ENCODE peak calls at places on chromosomes 11 and 22, in nine cellular contexts. S is RWPE2; E is fibroblast of lung; X is right lobe of liver; F is aorta; C is H9; W is DND-41; B is iPS DF 6.9; Y is CD4-positive, alpha-beta memory T cell. N is an unnamed sample.
A peak's percentile ranks its signal among the peaks of the same experiment; 100 is the strongest.

GRCh38 chr11:32902089-32902665 is 9.6 kb downstream of the QSER1 start:
- DNase-seq in X (no peak), W (no peak), Y (no peak), E (no peak), S (no peak), B (no peak), F (no peak), C (no peak), N (no peak)

GRCh38 chr11:118715245-118715807 is 35.9 kb upstream of the TREH start:
- DNase-seq in Y (no peak), W (no peak), C (no peak), B (no peak), E (peak; percentile 18), S (no peak), F (no peak), X (no peak), N (no peak)

GRCh38 chr11:16605971-16606783 is 132.3 kb upstream of the C11orf58 start:
- DNase-seq in X (peak; percentile 86), W (peak; percentile 33), C (peak; percentile 86), S (peak; percentile 60), E (peak; percentile 94), Y (peak; percentile 83), F (peak; percentile 95), B (no peak), N (peak; percentile 86)

GRCh38 chr11:17781221-17781620 is 46.6 kb downstream of the KCNC1 start:
- DNase-seq in F (peak; percentile 51), C (no peak), B (no peak), Y (no peak), S (no peak), X (no peak), W (no peak), E (no peak), N (peak; percentile 2)

GRCh38 chr11:46674463-46675287 is 25.7 kb downstream of the ARHGAP1 start:
- DNase-seq in Y (peak; percentile 31), X (no peak), W (peak; percentile 19), S (peak; percentile 19), E (no peak), C (peak; percentile 92), F (no peak), B (peak; percentile 39), N (no peak)

GRCh38 chr11:5345831-5346230 is 2.5 kb upstream of the OR51B5 start:
- DNase-seq in S (no peak), E (no peak), Y (no peak), X (no peak), F (no peak), C (no peak), B (no peak), W (no peak), N (no peak)

GRCh38 chr11:119055901-119056300 is 1.1 kb downstream of the HYOU1 start:
- DNase-seq in S (no peak), C (no peak), Y (peak; percentile 13), E (peak; percentile 34), W (peak; percentile 17), B (no peak), F (no peak), X (no peak), N (no peak)

GRCh38 chr22:29609139-29609538 is 5.7 kb downstream of the NF2 start:
- DNase-seq in B (no peak), C (no peak), X (no peak), Y (no peak), S (no peak), F (no peak), E (no peak), W (no peak), N (no peak)

GRCh38 chr11:104254347-104254746 is 90.4 kb upstream of the PDGFD start:
- DNase-seq in C (peak; percentile 85), X (no peak), S (no peak), W (peak; percentile 40), E (peak; percentile 41), Y (peak; percentile 2), F (no peak), B (peak; percentile 48), N (peak; percentile 25)

GRCh38 chr11:118610220-118610772 is 2.9 kb downstream of the PHLDB1 start:
- DNase-seq in W (no peak), X (no peak), S (no peak), Y (no peak), B (no peak), C (no peak), F (peak; percentile 79), E (no peak), N (no peak)

GRCh38 chr11:36376888-36377758 is 81.0 kb downstream of the PRR5L start:
- DNase-seq in E (no peak), X (peak; percentile 56), Y (peak; percentile 73), B (no peak), F (peak; percentile 81), C (peak; percentile 76), W (peak; percentile 43), S (no peak), N (peak; percentile 86)

GRCh38 chr11:113531078-113531477 is 55.9 kb upstream of the DRD2 start:
- DNase-seq in Y (no peak), X (no peak), E (no peak), W (no peak), S (no peak), B (no peak), C (no peak), F (no peak), N (no peak)

GRCh38 chr22:28977481-28977971 is 84.1 kb downstream of the C22orf31 start:
- DNase-seq in X (no peak), F (no peak), C (no peak), E (peak; percentile 30), W (no peak), Y (no peak), S (no peak), B (no peak), N (no peak)

GRCh38 chr11:24046731-24047130 is 450.1 kb upstream of the LUZP2 start:
- DNase-seq in C (no peak), F (no peak), S (no peak), X (no peak), W (no peak), B (no peak), Y (no peak), E (peak; percentile 57), N (no peak)

GRCh38 chr11:19116315-19116970 is 525 bp upstream of the ZDHHC13 start:
- DNase-seq in Y (no peak), S (no peak), F (no peak), W (no peak), C (no peak), X (no peak), E (no peak), B (no peak), N (no peak)

GRCh38 chr11:56624661-56625110 is 10.0 kb upstream of the OR5M1 start:
- DNase-seq in E (peak; percentile 4), Y (no peak), C (no peak), S (no peak), F (no peak), W (peak; percentile 40), X (no peak), B (peak; percentile 25), N (no peak)

GRCh38 chr11:78607691-78608090 is 33.0 kb upstream of the NARS2 start:
- DNase-seq in X (no peak), E (no peak), W (no peak), Y (no peak), F (no peak), C (no peak), B (no peak), S (no peak), N (no peak)

DNA sequence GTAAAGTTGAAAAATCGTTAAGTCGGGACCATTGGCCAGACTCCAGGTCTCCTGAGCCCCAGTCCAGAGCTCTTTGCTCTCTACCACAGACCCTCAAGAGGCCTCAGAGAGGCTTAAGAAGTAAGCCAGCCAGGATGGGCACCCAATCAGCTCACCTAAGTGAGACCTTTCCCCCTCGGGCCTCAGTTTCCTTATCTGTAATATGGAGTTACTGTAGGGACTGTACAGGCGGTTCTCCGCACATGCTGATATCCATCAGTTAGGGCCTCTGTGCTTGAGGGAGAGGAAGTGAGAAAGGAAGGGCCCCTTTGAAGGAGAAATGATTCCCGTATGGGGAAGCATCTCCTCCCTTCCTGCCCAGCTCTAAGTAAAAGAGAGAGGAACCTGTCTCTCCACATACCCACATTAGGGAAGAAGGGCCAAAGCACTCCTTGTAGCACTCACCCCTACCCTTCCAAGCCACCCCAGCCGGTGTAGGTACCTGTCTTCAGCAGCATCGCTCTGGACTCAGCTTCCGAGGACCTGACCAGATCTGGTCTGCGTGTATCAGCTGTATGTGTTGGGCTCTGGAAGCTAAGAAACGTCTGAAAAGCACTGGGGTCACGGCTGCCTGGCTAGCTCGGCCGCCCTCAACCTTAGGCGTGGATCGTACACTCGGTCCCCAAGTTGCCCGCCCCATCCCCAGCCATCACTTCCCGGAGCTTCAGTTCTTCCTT is 653 bp downstream of the NAGA start:
- DNase-seq in W (no peak), E (no peak), S (no peak), C (peak; percentile 45), X (no peak), F (no peak), B (no peak), Y (no peak), N (no peak)
- H3K4me1 ChIP-seq in W (peaks cover 29% of the 10 kb centered on the region), E (peaks cover 8% of the 10 kb centered on the region), S (peaks cover 5% of the 10 kb centered on the region), C (peaks cover 6% of the 10 kb centered on the region), X (no peaks in the 10 kb centered on the region), F (no peaks in the 10 kb centered on the region), B (peaks cover 12% of the 10 kb centered on the region), Y (peaks cover 33% of the 10 kb centered on the region), N (peaks cover 47% of the 10 kb centered on the region)

DNA sequence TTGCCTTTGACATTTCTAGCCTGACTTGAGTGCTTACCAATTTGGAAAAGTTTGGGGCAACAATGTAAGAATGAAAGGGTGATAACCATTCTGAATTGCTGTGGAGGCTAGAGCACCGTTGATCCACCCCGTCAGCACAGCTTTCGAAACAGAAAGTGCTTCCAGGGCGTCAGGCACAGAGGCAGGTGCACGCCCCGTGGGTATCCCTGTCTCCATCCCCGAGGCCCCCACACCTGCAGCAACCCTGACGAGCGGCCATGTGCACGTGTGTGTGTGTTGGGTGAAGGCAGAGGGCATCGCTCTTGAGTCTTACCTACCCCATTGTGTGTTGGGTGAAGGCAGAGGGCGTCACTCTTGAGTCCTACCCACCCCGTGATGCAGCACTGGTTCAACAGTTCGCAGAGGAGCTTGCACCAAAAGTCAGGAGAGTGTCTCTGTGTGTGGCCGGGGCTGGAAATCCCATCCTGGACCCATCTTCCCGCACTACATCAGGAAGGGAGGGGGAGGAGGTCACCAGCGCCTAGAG is 404.5 kb downstream of the BRD1 start:
- DNase-seq in B (no peak), S (no peak), Y (no peak), W (no peak), F (no peak), X (no peak), C (no peak), E (no peak), N (no peak)
- H3K4me1 ChIP-seq in B (no peaks in the 10 kb centered on the region), S (no peaks in the 10 kb centered on the region), Y (no peaks in the 10 kb centered on the region), W (no peaks in the 10 kb centered on the region), F (no peaks in the 10 kb centered on the region), X (no peaks in the 10 kb centered on the region), C (no peaks in the 10 kb centered on the region), E (no peaks in the 10 kb centered on the region), N (no peaks in the 10 kb centered on the region)

GRCh38 chr11:115342142-115342541 is 162.1 kb downstream of the CADM1 start:
- DNase-seq in Y (no peak), C (no peak), W (no peak), B (no peak), E (no peak), X (no peak), F (no peak), S (no peak), N (no peak)
- H3K4me1 ChIP-seq in Y (no peaks in the 10 kb centered on the region), C (no peaks in the 10 kb centered on the region), W (no peaks in the 10 kb centered on the region), B (no peaks in the 10 kb centered on the region), E (no peaks in the 10 kb centered on the region), X (no peaks in the 10 kb centered on the region), F (no peaks in the 10 kb centered on the region), S (no peaks in the 10 kb centered on the region), N (no peaks in the 10 kb centered on the region)

DNA sequence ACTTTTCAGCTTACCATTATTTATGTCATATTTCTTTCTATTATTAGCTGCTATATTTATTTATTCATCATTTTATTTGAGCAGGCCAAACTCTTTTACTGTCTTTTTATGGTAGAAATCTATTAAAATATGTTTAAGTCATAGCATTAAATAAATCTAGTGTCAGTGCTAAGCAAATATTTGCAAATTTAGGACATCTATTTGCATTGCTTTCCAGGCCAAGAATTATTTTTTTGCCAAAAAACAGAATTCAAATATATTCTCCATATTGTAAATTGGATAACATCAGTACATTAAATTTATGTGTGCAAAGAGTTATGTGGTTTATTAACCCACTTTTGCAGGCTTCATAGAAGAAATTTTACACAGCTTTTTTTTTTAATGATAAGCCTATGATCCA is 588.7 kb upstream of the LRRC4C start:
- DNase-seq in F (no peak), Y (no peak), W (no peak), S (no peak), X (no peak), C (no peak), E (no peak), B (no peak), N (no peak)
- H3K4me1 ChIP-seq in F (no peaks in the 10 kb centered on the region), Y (no peaks in the 10 kb centered on the region), W (no peaks in the 10 kb centered on the region), S (no peaks in the 10 kb centered on the region), X (no peaks in the 10 kb centered on the region), C (no peaks in the 10 kb centered on the region), E (no peaks in the 10 kb centered on the region), B (no peaks in the 10 kb centered on the region), N (no peaks in the 10 kb centered on the region)

N was measured in left lung.